ENCODE peak calls at places on chromosomes 13 and 19, in six cellular contexts. One of them, this sample, is unnamed.

GRCh38 chr13:110698689-110699088 is 7.2 kb downstream of the CARS2 start:
- DNase-seq in stimulated activated CD8-positive, alpha-beta memory T cell treated with anti-CD3 and anti-CD28 coated beads, Interleukin-7, amount 100 ng/mL, for 48 hours: no peak
- DNase-seq in activated naive CD4-positive, alpha-beta T cell treated with anti-CD3 and anti-CD28 coated beads for 36 hours: no peak
- DNase-seq in ovary: no peak
- DNase-seq in DMS153: no peak
- DNase-seq in esophagus muscularis mucosa: no peak
- DNase-seq in this sample: no peak

GRCh38 chr19:15107056-15108010 is at the start of gene SYDE1:
- DNase-seq in ovary: peak
- DNase-seq in stimulated activated CD8-positive, alpha-beta memory T cell treated with anti-CD3 and anti-CD28 coated beads, Interleukin-7, amount 100 ng/mL, for 48 hours: no peak
- DNase-seq in esophagus muscularis mucosa: no peak
- DNase-seq in DMS153: no peak
- DNase-seq in activated naive CD4-positive, alpha-beta T cell treated with anti-CD3 and anti-CD28 coated beads for 36 hours: peak
- DNase-seq in this sample: no peak

GRCh38 chr19:6276447-6276846 is 3.3 kb downstream of the MLLT1 start:
- DNase-seq in activated naive CD4-positive, alpha-beta T cell treated with anti-CD3 and anti-CD28 coated beads for 36 hours: no peak
- DNase-seq in esophagus muscularis mucosa: peak
- DNase-seq in DMS153: no peak
- DNase-seq in stimulated activated CD8-positive, alpha-beta memory T cell treated with anti-CD3 and anti-CD28 coated beads, Interleukin-7, amount 100 ng/mL, for 48 hours: no peak
- DNase-seq in ovary: peak
- DNase-seq in this sample: no peak

GRCh38 chr19:53112286-53112685 is 9.1 kb upstream of the ZNF160 start:
- DNase-seq in DMS153: no peak
- DNase-seq in ovary: no peak
- DNase-seq in stimulated activated CD8-positive, alpha-beta memory T cell treated with anti-CD3 and anti-CD28 coated beads, Interleukin-7, amount 100 ng/mL, for 48 hours: no peak
- DNase-seq in esophagus muscularis mucosa: no peak
- DNase-seq in activated naive CD4-positive, alpha-beta T cell treated with anti-CD3 and anti-CD28 coated beads for 36 hours: no peak
- DNase-seq in this sample: no peak

GRCh38 chr19:2111886-2112285 is 15.2 kb downstream of the IZUMO4 start:
- DNase-seq in ovary: no peak
- DNase-seq in stimulated activated CD8-positive, alpha-beta memory T cell treated with anti-CD3 and anti-CD28 coated beads, Interleukin-7, amount 100 ng/mL, for 48 hours: no peak
- DNase-seq in activated naive CD4-positive, alpha-beta T cell treated with anti-CD3 and anti-CD28 coated beads for 36 hours: no peak
- DNase-seq in esophagus muscularis mucosa: no peak
- DNase-seq in DMS153: no peak
- DNase-seq in this sample: no peak

GRCh38 chr19:32829345-32829896 is 40.1 kb downstream of the SLC7A9 start:
- DNase-seq in stimulated activated CD8-positive, alpha-beta memory T cell treated with anti-CD3 and anti-CD28 coated beads, Interleukin-7, amount 100 ng/mL, for 48 hours: no peak
- DNase-seq in esophagus muscularis mucosa: no peak
- DNase-seq in DMS153: no peak
- DNase-seq in ovary: no peak
- DNase-seq in activated naive CD4-positive, alpha-beta T cell treated with anti-CD3 and anti-CD28 coated beads for 36 hours: peak
- DNase-seq in this sample: no peak

GRCh38 chr13:109199280-109199679 is 569.9 kb downstream of the MYO16 start:
- DNase-seq in activated naive CD4-positive, alpha-beta T cell treated with anti-CD3 and anti-CD28 coated beads for 36 hours: no peak
- DNase-seq in ovary: no peak
- DNase-seq in stimulated activated CD8-positive, alpha-beta memory T cell treated with anti-CD3 and anti-CD28 coated beads, Interleukin-7, amount 100 ng/mL, for 48 hours: no peak
- DNase-seq in DMS153: no peak
- DNase-seq in esophagus muscularis mucosa: no peak
- DNase-seq in this sample: no peak

GRCh38 chr19:43643326-43643725 is 3.7 kb upstream of the CADM4 start:
- DNase-seq in activated naive CD4-positive, alpha-beta T cell treated with anti-CD3 and anti-CD28 coated beads for 36 hours: no peak
- DNase-seq in stimulated activated CD8-positive, alpha-beta memory T cell treated with anti-CD3 and anti-CD28 coated beads, Interleukin-7, amount 100 ng/mL, for 48 hours: no peak
- DNase-seq in DMS153: no peak
- DNase-seq in ovary: no peak
- DNase-seq in esophagus muscularis mucosa: no peak
- DNase-seq in this sample: no peak

GRCh38 chr19:17323973-17324327 is 10.7 kb downstream of the ANO8 start:
- DNase-seq in ovary: no peak
- DNase-seq in stimulated activated CD8-positive, alpha-beta memory T cell treated with anti-CD3 and anti-CD28 coated beads, Interleukin-7, amount 100 ng/mL, for 48 hours: no peak
- DNase-seq in activated naive CD4-positive, alpha-beta T cell treated with anti-CD3 and anti-CD28 coated beads for 36 hours: peak
- DNase-seq in DMS153: no peak
- DNase-seq in esophagus muscularis mucosa: no peak
- DNase-seq in this sample: no peak

GRCh38 chr19:34128558-34129250 is 43.6 kb upstream of the LSM14A start:
- DNase-seq in ovary: no peak
- DNase-seq in esophagus muscularis mucosa: no peak
- DNase-seq in DMS153: no peak
- DNase-seq in stimulated activated CD8-positive, alpha-beta memory T cell treated with anti-CD3 and anti-CD28 coated beads, Interleukin-7, amount 100 ng/mL, for 48 hours: no peak
- DNase-seq in activated naive CD4-positive, alpha-beta T cell treated with anti-CD3 and anti-CD28 coated beads for 36 hours: no peak
- DNase-seq in this sample: no peak

GRCh38 chr19:4067396-4068057 is 828 bp upstream of the ZBTB7A start:
- DNase-seq in activated naive CD4-positive, alpha-beta T cell treated with anti-CD3 and anti-CD28 coated beads for 36 hours: no peak
- DNase-seq in DMS153: no peak
- DNase-seq in ovary: peak
- DNase-seq in esophagus muscularis mucosa: no peak
- DNase-seq in stimulated activated CD8-positive, alpha-beta memory T cell treated with anti-CD3 and anti-CD28 coated beads, Interleukin-7, amount 100 ng/mL, for 48 hours: no peak
- DNase-seq in this sample: no peak

GRCh38 chr13:109136873-109137272 is 507.5 kb downstream of the MYO16 start:
- DNase-seq in stimulated activated CD8-positive, alpha-beta memory T cell treated with anti-CD3 and anti-CD28 coated beads, Interleukin-7, amount 100 ng/mL, for 48 hours: no peak
- DNase-seq in esophagus muscularis mucosa: no peak
- DNase-seq in DMS153: no peak
- DNase-seq in activated naive CD4-positive, alpha-beta T cell treated with anti-CD3 and anti-CD28 coated beads for 36 hours: no peak
- DNase-seq in ovary: no peak
- DNase-seq in this sample: no peak

GRCh38 chr19:3606174-3606689 is 443 bp downstream of the TBXA2R start:
- DNase-seq in esophagus muscularis mucosa: no peak
- DNase-seq in stimulated activated CD8-positive, alpha-beta memory T cell treated with anti-CD3 and anti-CD28 coated beads, Interleukin-7, amount 100 ng/mL, for 48 hours: no peak
- DNase-seq in activated naive CD4-positive, alpha-beta T cell treated with anti-CD3 and anti-CD28 coated beads for 36 hours: peak
- DNase-seq in DMS153: peak
- DNase-seq in ovary: peak
- DNase-seq in this sample: no peak

GRCh38 chr13:76885203-76886004 is 801 bp downstream of the KCTD12 start:
- DNase-seq in activated naive CD4-positive, alpha-beta T cell treated with anti-CD3 and anti-CD28 coated beads for 36 hours: peak
- DNase-seq in ovary: peak
- DNase-seq in stimulated activated CD8-positive, alpha-beta memory T cell treated with anti-CD3 and anti-CD28 coated beads, Interleukin-7, amount 100 ng/mL, for 48 hours: peak
- DNase-seq in esophagus muscularis mucosa: no peak
- DNase-seq in DMS153: peak
- DNase-seq in this sample: no peak

This sample was measured in vagina.